ENCODE peak calls at places on chromosomes 16 and 17, in seven cellular contexts. T, M, E, O, L, B and A are unnamed samples.

GRCh38 chr17:61444831-61445230 is 7.4 kb upstream of the TBX4 start:
- DNase-seq in T (no peak), M (no peak), E (no peak), O (no peak), L (no peak), B (no peak), A (no peak)

GRCh38 chr16:3764409-3764808 is 47.1 kb upstream of the TRAP1 start:
- DNase-seq in T (no peak), M (no peak), E (no peak), O (no peak), L (no peak), B (no peak), A (no peak)

GRCh38 chr17:40932608-40933007 is 4.8 kb downstream of the KRT23 start:
- DNase-seq in T (no peak), M (no peak), E (no peak), O (no peak), L (no peak), B (no peak), A (no peak)

GRCh38 chr17:66518108-66518507 is 215.7 kb downstream of the PRKCA start:
- DNase-seq in T (no peak), M (no peak), E (no peak), O (no peak), L (no peak), B (peak), A (no peak)

GRCh38 chr17:42850964-42851363 is at the start of gene AOC3:
- DNase-seq in T (no peak), M (no peak), E (peak), O (peak), L (no peak), B (peak), A (no peak)

GRCh38 chr17:79255926-79256325 is 181.3 kb downstream of the ENGASE start:
- DNase-seq in T (no peak), M (no peak), E (no peak), O (no peak), L (peak), B (no peak), A (no peak)

GRCh38 chr17:82655038-82655479 is 6.8 kb upstream of the WDR45B start:
- DNase-seq in T (no peak), M (no peak), E (peak), O (no peak), L (no peak), B (peak), A (no peak)

GRCh38 chr17:77692571-77693161 is 265.8 kb upstream of the TNRC6C start:
- DNase-seq in T (no peak), M (no peak), E (no peak), O (no peak), L (no peak), B (no peak), A (no peak)

GRCh38 chr17:43449470-43450202 is 34.1 kb upstream of the DHX8 start:
- DNase-seq in T (no peak), M (peak), E (no peak), O (no peak), L (no peak), B (no peak), A (no peak)

GRCh38 chr16:85507342-85507741 is 105.8 kb upstream of the GSE1 start:
- DNase-seq in T (no peak), M (no peak), E (no peak), O (no peak), L (no peak), B (no peak), A (no peak)